ENCODE peak calls at places on chromosomes 5 and 9, in eight cellular contexts. G is coronary artery, Q is body of pancreas, J is mammary epithelial cell, Y is nephron progenitor cell, P is Peyer's patch, H is GM10248, X is transverse colon. B is an unnamed sample.

GRCh38 chr5:170302729-170303501 is 5.3 kb upstream of the LCP2 start:
- DNase-seq in Q (peak; percentile 50), H (peak; percentile 84), Y (peak; percentile 34), X (no peak), G (no peak), J (no peak), P (no peak), B (no peak)

GRCh38 chr5:1792842-1793266 is 6.8 kb downstream of the MRPL36 start:
- DNase-seq in J (peak; percentile 74), G (no peak), Y (no peak), P (no peak), X (peak; percentile 62), Q (no peak), H (peak; percentile 86), B (no peak)

GRCh38 chr9:127534250-127534649 is 77.8 kb upstream of the STXBP1 start:
- DNase-seq in Y (no peak), G (no peak), P (no peak), Q (no peak), J (no peak), X (no peak), H (no peak), B (no peak)

GRCh38 chr9:136981588-136982231 is 1.1 kb upstream of the LCNL1 start:
- DNase-seq in P (no peak), Q (no peak), Y (peak; percentile 7), G (no peak), J (no peak), H (no peak), X (no peak), B (no peak)

GRCh38 chr5:180816608-180817534 is 14.3 kb upstream of the MGAT1 start:
- DNase-seq in Q (no peak), X (no peak), H (no peak), J (no peak), G (no peak), P (no peak), Y (peak; percentile 52), B (no peak)

GRCh38 chr5:71862661-71863060 is 143.6 kb downstream of the CARTPT start:
- DNase-seq in Q (no peak), H (no peak), Y (no peak), X (no peak), P (no peak), G (no peak), J (no peak), B (no peak)

GRCh38 chr5:2833513-2833912 is 82.0 kb upstream of the IRX2 start:
- DNase-seq in Q (no peak), H (no peak), Y (peak; percentile 19), P (no peak), J (no peak), X (no peak), G (no peak), B (no peak)

GRCh38 chr9:27184556-27185351 is 75.7 kb downstream of the TEK start:
- DNase-seq in H (no peak), Y (no peak), G (no peak), X (no peak), J (no peak), P (no peak), Q (peak; percentile 47), B (no peak)

GRCh38 chr5:175590471-175590881 is 67.4 kb upstream of the HRH2 start:
- DNase-seq in X (no peak), P (no peak), Q (peak; percentile 20), G (no peak), Y (no peak), J (peak; percentile 79), H (no peak), B (no peak)

GRCh38 chr9:116789097-116789496 is 102.0 kb downstream of the TRIM32 start:
- DNase-seq in Q (no peak), X (no peak), H (no peak), J (no peak), Y (no peak), P (no peak), G (no peak), B (no peak)

GRCh38 chr5:55480781-55481180 is 54.0 kb downstream of the PLPP1 start:
- DNase-seq in Q (no peak), G (no peak), H (no peak), P (no peak), Y (no peak), J (no peak), X (no peak), B (no peak)

GRCh38 chr5:133287500-133287899 is 235.7 kb downstream of the HSPA4 start:
- DNase-seq in Y (peak; percentile 62), X (peak; percentile 61), P (peak; percentile 58), J (no peak), Q (peak; percentile 13), H (peak; percentile 64), G (no peak), B (peak; percentile 56)

GRCh38 chr5:852018-852417 is 1.2 kb upstream of the ZDHHC11 start:
- DNase-seq in G (no peak), H (no peak), Y (no peak), J (no peak), X (no peak), Q (no peak), P (no peak), B (no peak)

DNA sequence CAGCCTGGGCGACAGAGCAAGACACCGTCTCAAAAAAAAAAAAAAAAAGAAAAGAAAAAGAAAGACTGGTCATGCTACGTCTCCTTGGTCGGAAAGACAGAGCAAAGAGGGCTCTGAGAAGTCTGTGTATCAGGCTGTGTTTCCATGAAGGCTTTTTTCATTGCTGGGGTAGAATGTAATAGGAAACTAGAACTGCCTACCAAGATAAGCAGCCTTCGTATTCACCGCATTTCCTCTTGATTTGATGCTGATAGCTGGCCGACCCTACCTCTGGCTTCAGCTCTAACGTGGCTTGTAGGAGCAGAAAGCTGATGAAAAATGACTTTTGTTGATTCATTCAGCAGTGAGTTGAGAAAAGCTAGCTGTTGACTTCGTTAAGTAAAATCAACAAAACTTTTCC is 17.4 kb downstream of the SLC1A3 start:
- DNase-seq in X (no peak), G (no peak), P (no peak), H (no peak), Y (no peak), J (no peak), Q (no peak), B (no peak)
- TF ChIP-seq CTCF in X (no peak), G (no peak), P (no peak), H (no peak), Y (no peak), J (no peak), Q (no peak), B (no peak)

GRCh38 chr9:122949696-122950095 is 8.9 kb downstream of the RABGAP1 start:
- DNase-seq in Y (no peak), H (no peak), P (no peak), G (no peak), X (no peak), J (no peak), Q (no peak), B (no peak)

GRCh38 chr9:122950263-122950662 is 9.4 kb downstream of the RABGAP1 start:
- DNase-seq in J (no peak), G (no peak), Y (no peak), P (no peak), H (no peak), Q (no peak), X (no peak), B (no peak)

GRCh38 chr9:122946486-122947003 is 5.7 kb downstream of the RABGAP1 start:
- DNase-seq in H (no peak), J (no peak), Q (no peak), G (no peak), X (no peak), P (no peak), Y (no peak), B (no peak)

GRCh38 chr9:122951056-122951455 is 10.2 kb downstream of the RABGAP1 start:
- DNase-seq in Y (no peak), G (no peak), X (no peak), Q (no peak), H (no peak), J (no peak), P (no peak), B (no peak)

DNA sequence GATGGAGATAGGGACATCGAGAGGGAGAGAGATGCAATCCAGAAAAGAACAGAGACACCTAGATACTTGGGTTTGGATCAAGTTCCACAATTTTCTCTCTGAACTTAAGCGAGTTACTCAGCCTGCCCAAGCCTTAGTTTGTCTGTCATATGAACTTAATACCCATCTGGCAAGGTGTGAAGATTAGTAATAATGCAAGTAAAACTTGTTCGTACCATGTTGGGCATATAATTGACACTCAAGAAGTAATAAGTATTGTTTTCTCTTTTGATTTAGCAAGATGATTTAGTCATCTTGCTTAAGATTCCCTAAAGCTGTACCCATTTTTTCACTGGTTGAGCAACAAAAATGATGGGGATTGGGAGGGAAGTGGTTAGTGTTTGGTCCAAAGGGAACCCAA is 7.5 kb downstream of the RABGAP1 start:
- DNase-seq in H (no peak), P (no peak), X (no peak), G (no peak), Q (no peak), Y (no peak), J (peak; percentile 38), B (no peak)
- TF ChIP-seq CTCF in H (no peak), P (no peak), X (no peak), G (no peak), Q (no peak), Y (no peak), J (no peak), B (no peak)

DNA sequence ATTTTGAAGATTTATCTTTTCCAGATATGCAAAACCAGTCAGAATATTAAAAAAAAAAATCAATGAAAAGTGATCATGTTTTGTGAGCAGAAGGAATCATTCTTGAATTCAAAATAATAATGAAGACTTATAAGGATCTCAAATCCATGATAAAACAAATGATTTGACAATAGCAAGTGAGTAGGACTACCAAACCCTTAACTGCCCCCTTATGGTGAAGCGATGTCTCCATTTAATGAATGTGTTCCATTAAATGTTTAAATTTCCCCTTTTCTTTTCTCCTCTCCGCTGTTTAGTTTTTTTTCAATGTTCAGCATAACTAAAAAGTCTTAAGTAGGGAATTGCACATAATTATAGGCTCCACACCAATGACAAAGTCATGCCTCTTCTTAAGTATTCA is 12.2 kb upstream of the MARCHF3 start:
- DNase-seq in J (no peak), P (no peak), G (no peak), Q (no peak), X (no peak), H (no peak), Y (no peak), B (no peak)
- TF ChIP-seq CTCF in J (peak; percentile 19), P (no peak), G (no peak), Q (no peak), X (no peak), H (peak; percentile 22), Y (no peak), B (no peak)

DNA sequence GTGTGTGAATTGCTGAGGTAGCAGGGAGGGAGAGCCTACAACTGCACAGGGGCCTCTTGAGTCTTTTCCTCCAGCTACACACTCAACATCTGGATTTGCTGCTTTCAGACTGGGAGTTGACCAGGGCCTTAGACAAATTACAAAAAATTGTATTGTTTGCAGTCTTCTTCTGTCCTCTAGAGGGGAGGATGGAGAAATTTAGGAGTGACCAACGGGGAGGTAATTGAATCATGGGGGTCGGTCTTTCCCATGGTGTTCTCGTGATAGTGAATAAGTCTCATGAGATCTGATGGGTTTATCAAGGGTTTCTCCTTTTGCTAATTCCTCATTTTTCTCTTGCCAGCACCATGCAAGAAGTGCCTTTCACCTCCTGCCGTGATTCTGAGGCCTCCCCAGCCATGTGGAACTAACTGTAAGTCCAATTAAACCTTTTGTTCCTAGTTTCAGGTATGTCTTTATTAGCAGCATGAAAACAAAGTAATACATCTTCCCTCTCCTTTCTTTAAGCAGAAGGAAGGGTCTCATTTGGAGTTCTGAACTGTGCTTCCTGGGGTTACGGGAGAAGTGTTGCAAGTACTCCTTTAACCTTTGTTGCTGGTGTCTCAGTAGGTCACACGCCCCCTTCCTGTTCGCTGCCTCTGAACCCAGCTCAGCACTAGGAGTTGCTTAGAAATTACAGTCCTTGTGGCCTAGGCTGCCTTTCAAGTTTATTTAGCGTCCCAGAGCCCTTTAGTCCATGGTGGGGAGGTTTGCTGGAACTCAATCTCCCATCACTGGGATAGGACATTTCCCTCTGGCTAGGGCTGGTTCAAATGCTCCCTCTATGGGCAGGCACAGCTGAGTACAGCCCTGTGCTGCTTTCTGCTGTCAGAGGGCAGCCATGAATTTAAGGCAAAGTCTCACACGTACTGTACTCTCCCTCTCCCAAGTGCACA is 4.4 kb downstream of the IFNA8 start:
- DNase-seq in H (no peak), Q (no peak), J (no peak), X (no peak), Y (no peak), P (no peak), G (no peak), B (peak; percentile 20)
- TF ChIP-seq CTCF in H (peak; percentile 44), Q (no peak), J (peak; percentile 42), X (peak; percentile 13), Y (peak; percentile 9), P (no peak), G (no peak), B (no peak)

B was measured in glutamatergic neuron.